ENCODE peak calls at places on chromosomes 1 and 21, in four cellular contexts. One of them, this sample, is unnamed.

GRCh38 chr1:171664976-171665375 is 12.5 kb upstream of the MYOC start:
- DNase-seq in kidney epithelial cell: no peak
- DNase-seq in activated CD4-positive, alpha-beta T cell treated with anti-CD3 and anti-CD28 coated beads, Interleukin-2, amount 50 U/mL, for 4 hours: no peak
- DNase-seq in GM04503: no peak
- DNase-seq in this sample: no peak

GRCh38 chr1:31581821-31582810 is 5.8 kb downstream of the TINAGL1 start:
- DNase-seq in kidney epithelial cell: no peak
- DNase-seq in activated CD4-positive, alpha-beta T cell treated with anti-CD3 and anti-CD28 coated beads, Interleukin-2, amount 50 U/mL, for 4 hours: no peak
- DNase-seq in GM04503: no peak
- DNase-seq in this sample: no peak

GRCh38 chr21:36695671-36696389 is 3.1 kb upstream of the SIM2 start:
- DNase-seq in kidney epithelial cell: no peak
- DNase-seq in activated CD4-positive, alpha-beta T cell treated with anti-CD3 and anti-CD28 coated beads, Interleukin-2, amount 50 U/mL, for 4 hours: no peak
- DNase-seq in GM04503: no peak
- DNase-seq in this sample: no peak

GRCh38 chr21:35077975-35078374 is 28.9 kb upstream of the RUNX1 start:
- DNase-seq in kidney epithelial cell: no peak
- DNase-seq in activated CD4-positive, alpha-beta T cell treated with anti-CD3 and anti-CD28 coated beads, Interleukin-2, amount 50 U/mL, for 4 hours: no peak
- DNase-seq in GM04503: no peak
- DNase-seq in this sample: no peak

GRCh38 chr1:181893937-181894336 is 167.6 kb downstream of the ZNF648 start:
- DNase-seq in kidney epithelial cell: no peak
- DNase-seq in activated CD4-positive, alpha-beta T cell treated with anti-CD3 and anti-CD28 coated beads, Interleukin-2, amount 50 U/mL, for 4 hours: no peak
- DNase-seq in GM04503: no peak
- DNase-seq in this sample: no peak

GRCh38 chr1:62299426-62300200 is 19.6 kb downstream of the KANK4 start:
- DNase-seq in kidney epithelial cell: no peak
- DNase-seq in activated CD4-positive, alpha-beta T cell treated with anti-CD3 and anti-CD28 coated beads, Interleukin-2, amount 50 U/mL, for 4 hours: no peak
- DNase-seq in GM04503: no peak
- DNase-seq in this sample: no peak

GRCh38 chr21:16330340-16331319 is 600.8 kb downstream of the USP25 start:
- DNase-seq in kidney epithelial cell: peak
- DNase-seq in activated CD4-positive, alpha-beta T cell treated with anti-CD3 and anti-CD28 coated beads, Interleukin-2, amount 50 U/mL, for 4 hours: no peak
- DNase-seq in GM04503: peak
- DNase-seq in this sample: no peak

GRCh38 chr1:70090875-70091274 is 114.5 kb downstream of the LRRC40 start:
- DNase-seq in kidney epithelial cell: peak
- DNase-seq in activated CD4-positive, alpha-beta T cell treated with anti-CD3 and anti-CD28 coated beads, Interleukin-2, amount 50 U/mL, for 4 hours: no peak
- DNase-seq in GM04503: no peak
- DNase-seq in this sample: no peak

GRCh38 chr1:201475121-201475520 is 6.1 kb upstream of the PHLDA3 start:
- DNase-seq in kidney epithelial cell: no peak
- DNase-seq in activated CD4-positive, alpha-beta T cell treated with anti-CD3 and anti-CD28 coated beads, Interleukin-2, amount 50 U/mL, for 4 hours: no peak
- DNase-seq in GM04503: no peak
- DNase-seq in this sample: no peak

GRCh38 chr1:67348586-67349252 is 41.0 kb downstream of the IL12RB2 start:
- DNase-seq in kidney epithelial cell: no peak
- DNase-seq in activated CD4-positive, alpha-beta T cell treated with anti-CD3 and anti-CD28 coated beads, Interleukin-2, amount 50 U/mL, for 4 hours: no peak
- DNase-seq in GM04503: no peak
- DNase-seq in this sample: no peak

GRCh38 chr1:24191860-24192259 is 4.8 kb upstream of the IFNLR1 start:
- DNase-seq in kidney epithelial cell: no peak
- DNase-seq in activated CD4-positive, alpha-beta T cell treated with anti-CD3 and anti-CD28 coated beads, Interleukin-2, amount 50 U/mL, for 4 hours: no peak
- DNase-seq in GM04503: no peak
- DNase-seq in this sample: no peak

GRCh38 chr1:66929999-66930822 is 5.4 kb downstream of the MIER1 start:
- DNase-seq in kidney epithelial cell: no peak
- DNase-seq in activated CD4-positive, alpha-beta T cell treated with anti-CD3 and anti-CD28 coated beads, Interleukin-2, amount 50 U/mL, for 4 hours: peak
- DNase-seq in GM04503: peak
- DNase-seq in this sample: peak

GRCh38 chr1:31978853-31979400 is 34.7 kb upstream of the KHDRBS1 start:
- DNase-seq in kidney epithelial cell: no peak
- DNase-seq in activated CD4-positive, alpha-beta T cell treated with anti-CD3 and anti-CD28 coated beads, Interleukin-2, amount 50 U/mL, for 4 hours: no peak
- DNase-seq in GM04503: no peak
- DNase-seq in this sample: no peak

GRCh38 chr1:86434031-86434430 is 10.1 kb downstream of the CLCA2 start:
- DNase-seq in kidney epithelial cell: no peak
- DNase-seq in activated CD4-positive, alpha-beta T cell treated with anti-CD3 and anti-CD28 coated beads, Interleukin-2, amount 50 U/mL, for 4 hours: no peak
- DNase-seq in GM04503: no peak
- DNase-seq in this sample: no peak

This sample was measured in mesothelial cell of epicardium.